ENCODE peak calls at places on chromosomes 7 and 10, in nine cellular contexts. C is sigmoid colon, O is upper lobe of right lung, F is A549, Y is cardiac muscle cell, V is HCT116, G is BJ, J is ovary, W is spleen. Z is an unnamed sample.

GRCh38 chr10:125002044-125002422 is 60.1 kb downstream of the ZRANB1 start:
- DNase-seq in C (peak; percentile 54), O (peak; percentile 53), F (no peak), Y (no peak), V (no peak), G (no peak), J (peak; percentile 44), W (peak; percentile 67), Z (no peak)

GRCh38 chr7:30510124-30511074 is 5.8 kb upstream of the GGCT start:
- DNase-seq in C (no peak), O (no peak), F (no peak), Y (peak; percentile 70), V (peak; percentile 36), G (no peak), J (no peak), W (no peak), Z (peak; percentile 20)

GRCh38 chr10:12635127-12635541 is 285.8 kb downstream of the CAMK1D start:
- DNase-seq in C (no peak), O (no peak), F (peak; percentile 32), Y (no peak), V (no peak), G (no peak), J (no peak), W (no peak), Z (no peak)

GRCh38 chr10:1393481-1393880 is 337.3 kb downstream of the WDR37 start:
- DNase-seq in C (no peak), O (no peak), F (no peak), Y (no peak), V (no peak), G (no peak), J (no peak), W (no peak), Z (no peak)

GRCh38 chr10:92081641-92082040 is 158.1 kb downstream of the BTAF1 start:
- DNase-seq in C (no peak), O (no peak), F (no peak), Y (no peak), V (no peak), G (no peak), J (no peak), W (no peak), Z (no peak)

GRCh38 chr10:45560262-45560661 is 112.3 kb downstream of the ZFAND4 start:
- DNase-seq in C (no peak), O (no peak), F (no peak), Y (no peak), V (no peak), G (no peak), J (no peak), W (no peak), Z (no peak)

GRCh38 chr7:132904209-132904608 is 177.7 kb downstream of the CHCHD3 start:
- DNase-seq in C (no peak), O (no peak), F (no peak), Y (no peak), V (no peak), G (no peak), J (no peak), W (no peak), Z (no peak)

GRCh38 chr7:73515184-73515583 is 6.9 kb downstream of the BAZ1B start:
- DNase-seq in C (no peak), O (no peak), F (no peak), Y (no peak), V (no peak), G (no peak), J (no peak), W (peak; percentile 1), Z (no peak)

GRCh38 chr7:57496395-57496794 is 46.4 kb downstream of the ZNF716 start:
- DNase-seq in C (no peak), O (no peak), F (no peak), Y (no peak), V (no peak), G (no peak), J (no peak), W (no peak), Z (no peak)

GRCh38 chr10:43263551-43264323 is 3.1 kb downstream of the RASGEF1A start:
- DNase-seq in C (peak; percentile 58), O (no peak), F (peak; percentile 68), Y (no peak), V (no peak), G (no peak), J (no peak), W (no peak), Z (no peak)

GRCh38 chr10:63901228-63901627 is 380.0 kb downstream of the REEP3 start:
- DNase-seq in C (no peak), O (no peak), F (no peak), Y (no peak), V (no peak), G (no peak), J (no peak), W (no peak), Z (peak; percentile 17)

GRCh38 chr7:137790828-137791227 is 55.9 kb downstream of the DGKI start:
- DNase-seq in C (no peak), O (no peak), F (no peak), Y (no peak), V (no peak), G (no peak), J (no peak), W (no peak), Z (no peak)

GRCh38 chr7:137789215-137789899 is 57.4 kb downstream of the DGKI start:
- DNase-seq in C (no peak), O (no peak), F (no peak), Y (no peak), V (no peak), G (no peak), J (no peak), W (no peak), Z (no peak)

DNA sequence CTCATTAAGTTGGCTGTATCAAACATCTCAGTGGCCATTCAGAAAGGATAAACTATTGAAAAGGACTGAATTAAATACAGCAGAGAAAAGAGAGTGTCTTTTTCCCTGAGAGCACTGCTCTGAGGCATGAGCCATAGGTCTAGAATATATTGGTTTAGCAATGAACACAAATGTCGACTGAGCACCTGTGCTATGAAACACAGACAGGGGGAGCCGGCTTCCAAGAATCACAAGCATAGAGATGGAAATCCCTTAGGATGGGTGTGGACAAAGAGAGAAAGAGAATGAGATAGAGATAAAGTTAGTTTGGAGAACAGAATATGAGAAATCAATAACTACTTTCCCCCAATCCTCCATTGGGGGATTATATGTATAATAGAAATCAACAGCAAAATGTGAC is 54.8 kb downstream of the DGKI start:
- DNase-seq in C (no peak), O (no peak), F (no peak), Y (no peak), V (no peak), G (no peak), J (no peak), W (no peak), Z (no peak)
- TF ChIP-seq CTCF in C (no peak), O (no peak), F (no peak), Y (no peak), V (no peak), G (no peak), J (no peak), W (no peak), Z (no peak)

GRCh38 chr7:92767427-92767826 is 68.9 kb downstream of the CDK6 start:
- DNase-seq in C (no peak), O (no peak), F (no peak), Y (peak; percentile 40), V (no peak), G (no peak), J (no peak), W (no peak), Z (no peak)

GRCh38 chr7:92762853-92763252 is 73.5 kb downstream of the CDK6 start:
- DNase-seq in C (no peak), O (no peak), F (no peak), Y (no peak), V (no peak), G (no peak), J (no peak), W (no peak), Z (no peak)

GRCh38 chr7:92766461-92767003 is 69.8 kb downstream of the CDK6 start:
- DNase-seq in C (no peak), O (no peak), F (peak; percentile 24), Y (peak; percentile 51), V (no peak), G (no peak), J (no peak), W (no peak), Z (no peak)

GRCh38 chr7:92763636-92764423 is 72.5 kb downstream of the CDK6 start:
- DNase-seq in C (no peak), O (no peak), F (peak; percentile 78), Y (peak; percentile 57), V (peak; percentile 90), G (no peak), J (no peak), W (no peak), Z (peak; percentile 16)

DNA sequence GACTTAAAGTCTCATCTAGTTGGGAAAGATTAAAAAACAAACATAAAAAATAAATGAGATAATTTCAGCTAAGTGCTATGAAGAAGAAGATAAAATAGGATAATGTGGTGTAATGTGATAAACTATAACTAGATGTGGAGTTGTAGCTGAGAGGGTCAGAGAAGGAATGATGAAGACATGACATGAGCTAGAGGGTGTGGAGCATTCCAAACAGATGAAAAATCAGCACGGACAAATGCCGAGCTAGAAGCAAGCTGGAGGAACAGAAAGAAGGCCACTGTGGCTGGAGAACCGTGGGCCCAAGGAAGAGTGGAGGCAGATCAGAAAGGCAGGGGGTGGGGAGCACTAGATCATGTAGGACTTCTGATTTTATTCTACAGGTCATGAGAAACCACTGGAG is 70.6 kb downstream of the CDK6 start:
- DNase-seq in C (no peak), O (no peak), F (no peak), Y (peak; percentile 72), V (peak; percentile 66), G (peak; percentile 53), J (no peak), W (no peak), Z (no peak)
- H3K4me3 ChIP-seq in C (no peak overlapping the region), O (no peak overlapping the region), F (peak overlapping the region; percentile 21), Y (no peak overlapping the region), V (peak overlapping the region; percentile 45), G (no peak overlapping the region), J (no peak overlapping the region), W (no peak overlapping the region), Z (no peak overlapping the region)

GRCh38 chr10:86523348-86523747 is 1.8 kb upstream of the WAPL start:
- DNase-seq in C (no peak), O (no peak), F (peak; percentile 54), Y (no peak), V (peak; percentile 19), G (no peak), J (no peak), W (no peak), Z (no peak)
- TF ChIP-seq CTCF in C (no peak), O (peak; percentile 8), F (peak; percentile 18), Y (peak; percentile 20), V (peak; percentile 51), G (peak; percentile 40), J (no peak), W (no peak), Z (peak; percentile 51)

GRCh38 chr10:27464993-27465392 is 39.1 kb upstream of the RAB18 start:
- DNase-seq in C (no peak), O (no peak), F (no peak), Y (no peak), V (no peak), G (no peak), J (no peak), W (no peak), Z (no peak)
- H3K4me3 ChIP-seq in C (no peak overlapping the region), O (no peak overlapping the region), F (no peak overlapping the region), Y (no peak overlapping the region), V (no peak overlapping the region), G (no peak overlapping the region), J (no peak overlapping the region), W (no peak overlapping the region), Z (no peak overlapping the region)

GRCh38 chr10:15744217-15744865 is 24.6 kb upstream of the ITGA8 start:
- DNase-seq in C (no peak), O (no peak), F (peak; percentile 47), Y (peak; percentile 71), V (peak; percentile 66), G (no peak), J (no peak), W (no peak), Z (peak; percentile 60)
- TF ChIP-seq CTCF in C (peak; percentile 16), O (peak; percentile 63), F (peak; percentile 48), Y (peak; percentile 64), V (peak; percentile 86), G (peak; percentile 66), J (no peak), W (peak; percentile 73), Z (peak; percentile 47)